ENCODE peak calls at places on chromosomes 13 and 19, in eight cellular contexts. G, D, J, R, N, K, A and I are unnamed samples.

GRCh38 chr13:111093634-111094033 is 21.5 kb upstream of the ARHGEF7 start:
- DNase-seq in A (no peak), N (no peak), J (no peak), D (no peak), K (no peak), G (no peak), R (no peak), I (no peak)

GRCh38 chr13:58953638-58954037 is 1210.1 kb downstream of the DIAPH3 start:
- DNase-seq in A (no peak), J (no peak), G (no peak), K (no peak), D (no peak), R (no peak), N (no peak), I (no peak)

GRCh38 chr19:51783373-51783772 is 11.6 kb upstream of the FPR3 start:
- DNase-seq in K (no peak), N (peak), J (no peak), G (no peak), R (no peak), A (no peak), D (peak), I (peak)

GRCh38 chr13:40271931-40272775 is 394.3 kb downstream of the FOXO1 start:
- DNase-seq in K (no peak), G (peak), D (peak), J (peak), A (peak), R (peak), N (peak), I (peak)

GRCh38 chr13:108268713-108269112 is 805 bp upstream of the TNFSF13B start:
- DNase-seq in K (no peak), N (no peak), R (no peak), A (no peak), G (no peak), D (no peak), J (no peak), I (no peak)

GRCh38 chr19:58558066-58558622 is at the start of gene UBE2M:
- DNase-seq in A (peak), J (peak), N (peak), G (peak), R (peak), D (peak), K (no peak), I (peak)

GRCh38 chr13:38735655-38736440 is 49.0 kb downstream of the FREM2 start:
- DNase-seq in N (no peak), D (no peak), K (no peak), J (no peak), G (no peak), R (no peak), A (no peak), I (no peak)

GRCh38 chr19:22784051-22784450 is at the start of gene ZNF99:
- DNase-seq in G (no peak), N (no peak), J (no peak), K (no peak), R (peak), D (no peak), A (no peak), I (no peak)

GRCh38 chr13:96898212-96898611 is 96.1 kb downstream of the OXGR1 start:
- DNase-seq in R (no peak), K (no peak), N (peak), D (peak), J (no peak), G (no peak), A (no peak), I (peak)

GRCh38 chr19:2529473-2529918 is 53.6 kb downstream of the GADD45B start:
- DNase-seq in R (no peak), N (peak), D (peak), A (no peak), K (no peak), J (no peak), G (no peak), I (peak)

GRCh38 chr19:40320558-40320935 is 27.6 kb downstream of the C19orf47 start:
- DNase-seq in R (no peak), N (no peak), K (no peak), G (no peak), J (no peak), A (no peak), D (no peak), I (no peak)

GRCh38 chr13:112032186-112032835 is 34.6 kb upstream of the SOX1 start:
- DNase-seq in J (no peak), R (no peak), N (no peak), G (no peak), K (no peak), D (peak), A (no peak), I (peak)

GRCh38 chr19:38739440-38740251 is 4.6 kb downstream of the CAPN12 start:
- DNase-seq in K (no peak), D (no peak), J (no peak), A (no peak), N (no peak), G (no peak), R (no peak), I (no peak)

GRCh38 chr19:22634450-22634827 is 315 bp downstream of the ZNF492 start:
- DNase-seq in A (no peak), R (no peak), G (no peak), J (no peak), D (no peak), K (no peak), N (no peak), I (no peak)

GRCh38 chr13:97849305-97849704 is 104.2 kb upstream of the IPO5 start:
- DNase-seq in G (no peak), K (peak), J (no peak), N (peak), D (peak), R (no peak), A (no peak), I (peak)

GRCh38 chr13:49214917-49215376 is 5.2 kb upstream of the MLNR start:
- DNase-seq in G (no peak), R (peak), N (peak), D (peak), J (peak), A (peak), K (no peak), I (no peak)

GRCh38 chr13:76271728-76272232 is 614.4 kb downstream of the KCTD12 start:
- DNase-seq in A (no peak), G (no peak), J (no peak), K (no peak), N (no peak), D (peak), R (no peak), I (no peak)

GRCh38 chr19:38676023-38676877 is 28.8 kb downstream of the ACTN4 start:
- DNase-seq in D (no peak), J (no peak), R (no peak), A (no peak), K (no peak), N (peak), G (no peak), I (peak)

GRCh38 chr19:5738423-5738822 is 18.0 kb downstream of the CATSPERD start:
- DNase-seq in K (no peak), N (peak), A (no peak), R (no peak), D (peak), J (no peak), G (no peak), I (peak)

GRCh38 chr19:18637644-18638630 is 1.1 kb downstream of the KLHL26 start:
- DNase-seq in D (peak), J (no peak), K (no peak), N (no peak), R (peak), G (no peak), A (peak), I (no peak)

GRCh38 chr13:21670883-21671792 is at the start of gene FGF9:
- DNase-seq in J (peak), R (peak), G (peak), D (peak), N (peak), K (peak), A (peak), I (peak)

GRCh38 chr19:48491793-48492123 is 19.9 kb downstream of the LMTK3 start:
- DNase-seq in K (no peak), J (no peak), D (no peak), G (no peak), A (no peak), R (no peak), N (no peak), I (no peak)

GRCh38 chr19:29311391-29311790 is 98.4 kb upstream of the UQCRFS1 start:
- DNase-seq in R (no peak), J (no peak), D (no peak), N (no peak), A (no peak), G (no peak), K (peak), I (no peak)

GRCh38 chr13:67416047-67416925 is 186.2 kb upstream of the PCDH9 start:
- DNase-seq in J (no peak), N (peak), D (peak), G (no peak), K (no peak), R (no peak), A (peak), I (peak)

GRCh38 chr19:57850553-57851017 is 926 bp downstream of the ZNF587 start:
- DNase-seq in D (peak), G (no peak), A (peak), K (peak), N (peak), R (no peak), J (no peak), I (peak)

GRCh38 chr19:35299523-35300339 is 7.8 kb downstream of the MAG start:
- DNase-seq in R (no peak), G (no peak), D (no peak), N (no peak), K (no peak), A (no peak), J (no peak), I (no peak)

GRCh38 chr13:51793570-51794273 is 10.2 kb downstream of the DHRS12 start:
- DNase-seq in G (peak), D (peak), N (peak), J (no peak), K (no peak), R (no peak), A (no peak), I (peak)

GRCh38 chr13:39483326-39483725 is 119.7 kb downstream of the LHFPL6 start:
- DNase-seq in A (no peak), G (no peak), R (no peak), N (no peak), K (no peak), J (no peak), D (no peak), I (no peak)

GRCh38 chr13:113657851-113658741 is at the start of gene ATP4B:
- DNase-seq in N (no peak), R (no peak), D (no peak), K (no peak), A (peak), G (no peak), J (no peak), I (no peak)

GRCh38 chr19:46296722-46297431 is at the start of gene HIF3A:
- DNase-seq in G (no peak), D (no peak), N (peak), R (peak), J (no peak), K (no peak), A (peak), I (peak)

GRCh38 chr19:17248011-17248776 is 2.5 kb upstream of the NR2F6 start:
- DNase-seq in N (no peak), J (no peak), R (no peak), A (peak), D (no peak), G (no peak), K (no peak), I (no peak)

GRCh38 chr19:18366027-18366435 is 19.9 kb upstream of the GDF15 start:
- DNase-seq in J (no peak), K (no peak), R (no peak), N (peak), A (no peak), D (peak), G (no peak), I (peak)

GRCh38 chr13:112686364-112686763 is 3.5 kb upstream of the ATP11A start:
- DNase-seq in G (no peak), K (no peak), J (no peak), R (no peak), A (no peak), D (no peak), N (no peak), I (no peak)

GRCh38 chr19:44476559-44477408 is 23.5 kb downstream of the ZNF180 start:
- DNase-seq in G (no peak), A (no peak), K (no peak), R (no peak), N (peak), D (peak), J (no peak), I (peak)

GRCh38 chr13:49759503-49759902 is 33.0 kb downstream of the KPNA3 start:
- DNase-seq in A (no peak), D (no peak), R (no peak), K (no peak), G (no peak), J (no peak), N (no peak), I (peak)

GRCh38 chr13:34294483-34295129 is 476.7 kb downstream of the RFC3 start:
- DNase-seq in J (no peak), R (no peak), N (peak), G (no peak), K (no peak), A (no peak), D (no peak), I (no peak)

GRCh38 chr19:12745166-12745897 is 6.3 kb upstream of the BEST2 start:
- DNase-seq in A (no peak), N (no peak), D (no peak), K (no peak), J (no peak), G (no peak), R (no peak), I (no peak)